ENCODE peak calls at places on chromosomes 7 and 10, in nine cellular contexts. Y is left ventricle myocardium inferior, A is astrocyte of the spinal cord, B is lower lobe of right lung, P is pancreas, M is right lobe of liver, X is tibial artery, D is foreskin fibroblast, W is lower leg skin. T is an unnamed sample.

GRCh38 chr10:3776796-3777571 is 8.0 kb downstream of the KLF6 start:
- DNase-seq in Y (no peak), A (peak; percentile 93), B (no peak), P (peak; percentile 67), M (no peak), X (no peak), D (peak; percentile 81), W (peak; percentile 78), T (peak; percentile 90)

GRCh38 chr7:15780271-15780670 is 93.8 kb upstream of the MEOX2 start:
- DNase-seq in Y (no peak), A (peak; percentile 57), B (no peak), P (no peak), M (no peak), X (no peak), D (no peak), W (no peak), T (peak; percentile 35)

GRCh38 chr7:86904949-86905834 is 154.3 kb downstream of the ELAPOR2 start:
- DNase-seq in Y (no peak), A (peak; percentile 24), B (no peak), P (peak; percentile 12), M (no peak), X (no peak), D (peak; percentile 16), W (no peak), T (peak; percentile 45)

GRCh38 chr7:145016068-145016467 is 180.2 kb upstream of the TPK1 start:
- DNase-seq in Y (no peak), A (no peak), B (no peak), P (no peak), M (no peak), X (no peak), D (no peak), W (no peak), T (no peak)

GRCh38 chr7:82156168-82156567 is 287.4 kb downstream of the CACNA2D1 start:
- DNase-seq in Y (no peak), A (no peak), B (no peak), P (no peak), M (no peak), X (no peak), D (no peak), W (no peak), T (no peak)

GRCh38 chr7:2978403-2978802 is 65.3 kb downstream of the CARD11 start:
- DNase-seq in Y (peak; percentile 28), A (no peak), B (peak; percentile 83), P (peak; percentile 45), M (peak; percentile 36), X (peak; percentile 69), D (no peak), W (no peak), T (no peak)

GRCh38 chr10:131310904-131311660 is 439 bp downstream of the TCERG1L start:
- DNase-seq in Y (no peak), A (no peak), B (peak; percentile 42), P (no peak), M (no peak), X (no peak), D (no peak), W (no peak), T (no peak)

GRCh38 chr7:150944066-150945042 is 33.8 kb downstream of the KCNH2 start:
- DNase-seq in Y (no peak), A (no peak), B (peak; percentile 33), P (no peak), M (no peak), X (peak; percentile 56), D (no peak), W (no peak), T (no peak)

GRCh38 chr10:93173867-93174845 is 100.5 kb downstream of the CYP26A1 start:
- DNase-seq in Y (no peak), A (no peak), B (no peak), P (no peak), M (no peak), X (no peak), D (no peak), W (no peak), T (no peak)

GRCh38 chr7:22356855-22357310 is at the start of gene RAPGEF5:
- DNase-seq in Y (no peak), A (no peak), B (peak; percentile 58), P (peak; percentile 78), M (peak; percentile 76), X (no peak), D (peak; percentile 2), W (no peak), T (no peak)

DNA sequence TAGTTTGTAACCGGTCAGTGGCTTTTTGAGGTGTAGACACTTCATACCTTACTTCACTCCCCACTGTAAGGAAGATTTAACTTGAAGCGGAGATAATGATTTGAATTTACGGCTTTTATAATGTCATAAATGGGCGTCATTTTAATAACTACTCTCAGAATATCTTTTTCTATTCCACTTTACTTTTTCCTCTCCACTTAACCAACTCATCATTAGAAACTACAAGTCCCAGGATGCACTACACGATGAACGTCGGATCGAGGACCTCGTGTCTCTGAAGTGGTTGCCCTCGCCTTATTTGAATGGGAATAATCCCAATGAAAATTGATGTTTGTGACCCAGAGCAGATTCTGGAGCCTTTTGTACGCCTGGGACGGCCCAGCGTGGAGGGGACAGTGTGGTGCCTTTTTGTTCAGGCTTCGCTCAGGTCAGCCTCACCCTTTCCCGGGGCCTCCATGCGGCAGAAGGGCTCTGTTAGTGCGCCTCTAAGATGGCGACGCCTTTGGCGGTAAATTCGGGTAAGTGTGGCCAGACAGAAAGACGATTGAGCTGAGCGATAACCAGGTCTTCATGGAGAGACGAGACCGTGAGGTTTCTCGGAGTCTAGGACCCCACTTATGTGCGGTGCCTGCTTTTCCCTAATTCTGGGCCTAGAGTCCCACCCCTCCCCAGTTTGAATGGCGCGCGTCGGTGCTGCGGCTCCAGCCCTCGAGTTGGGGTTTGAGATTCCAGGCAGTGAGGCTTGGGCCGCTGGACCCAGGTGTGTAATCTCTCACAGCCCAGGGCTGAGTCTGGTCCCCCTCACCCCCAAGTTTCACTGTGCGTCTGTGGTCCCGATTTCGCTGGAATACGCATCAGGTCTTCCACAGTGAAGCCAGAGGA is at the start of gene NUP205:
- DNase-seq in Y (peak; percentile 65), A (peak; percentile 89), B (peak; percentile 76), P (peak; percentile 58), M (peak; percentile 67), X (peak; percentile 83), D (peak; percentile 75), W (peak; percentile 47), T (peak; percentile 85)
- TF ChIP-seq CTCF in Y (peak; percentile 22), A (no peak), B (no peak), P (no peak), M (peak; percentile 5), X (no peak), D (no peak), W (no peak), T (no peak)

DNA sequence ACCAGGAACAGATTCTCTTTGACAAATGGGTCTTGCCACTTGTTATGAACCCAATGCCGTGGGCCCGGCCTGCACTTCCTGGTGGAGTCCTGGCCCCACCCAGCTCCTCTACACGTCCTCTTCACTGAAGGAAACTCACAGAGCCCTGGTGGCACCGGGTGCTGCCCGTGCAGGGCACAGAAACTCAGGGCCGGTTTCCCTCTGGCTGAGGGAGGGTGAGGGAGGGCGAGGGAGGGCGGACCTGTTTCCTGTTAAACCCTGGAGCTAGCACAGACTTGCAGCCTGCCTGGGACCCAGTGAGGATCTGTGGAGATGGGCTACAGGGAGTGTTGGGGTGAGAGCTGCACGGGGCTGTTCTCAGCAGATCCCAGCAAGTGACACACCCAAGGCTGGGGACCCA is 596.3 kb downstream of the PTPRN2 start:
- DNase-seq in Y (no peak), A (no peak), B (no peak), P (no peak), M (no peak), X (no peak), D (no peak), W (no peak), T (no peak)
- H3K4me3 ChIP-seq in Y (no peak overlapping the region), A (no peak overlapping the region), B (no peak overlapping the region), P (no peak overlapping the region), M (no peak overlapping the region), X (no peak overlapping the region), D (no peak overlapping the region), W (no peak overlapping the region), T (no peak overlapping the region)

DNA sequence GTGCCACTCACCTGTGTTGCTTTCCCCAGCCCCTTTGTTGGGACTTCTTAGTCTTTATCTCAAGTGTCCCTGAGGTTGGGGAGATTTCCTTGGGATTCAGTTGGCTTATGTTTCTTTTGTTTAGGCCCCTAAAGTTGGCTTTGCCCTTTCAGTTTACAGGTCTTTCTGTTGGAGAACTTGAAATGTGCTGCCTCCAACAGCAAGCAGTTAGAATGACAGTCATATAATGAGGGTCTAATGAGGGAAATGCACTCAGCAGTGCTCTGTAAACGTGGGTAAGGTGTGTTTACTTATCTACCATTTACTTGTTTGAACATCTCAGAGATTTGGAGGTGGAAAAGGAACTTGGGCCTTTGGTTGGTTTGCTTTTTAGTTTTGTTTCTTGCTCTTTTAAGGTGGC is 191.4 kb upstream of the STK17A start:
- DNase-seq in Y (no peak), A (no peak), B (no peak), P (no peak), M (no peak), X (no peak), D (no peak), W (no peak), T (no peak)
- TF ChIP-seq CTCF in Y (no peak), A (no peak), B (no peak), P (no peak), M (no peak), X (no peak), D (no peak), W (no peak), T (no peak)

GRCh38 chr10:97683556-97684357 is 3.3 kb downstream of the AVPI1 start:
- DNase-seq in Y (no peak), A (peak; percentile 45), B (peak; percentile 57), P (no peak), M (peak; percentile 52), X (no peak), D (peak; percentile 70), W (no peak), T (peak; percentile 72)
- H3K4me3 ChIP-seq in Y (peak overlapping the region; percentile 4), A (no peak overlapping the region), B (peak overlapping the region; percentile 79), P (no peak overlapping the region), M (no peak overlapping the region), X (peak overlapping the region; percentile 84), D (peak overlapping the region; percentile 91), W (no peak overlapping the region), T (no peak overlapping the region)

DNA sequence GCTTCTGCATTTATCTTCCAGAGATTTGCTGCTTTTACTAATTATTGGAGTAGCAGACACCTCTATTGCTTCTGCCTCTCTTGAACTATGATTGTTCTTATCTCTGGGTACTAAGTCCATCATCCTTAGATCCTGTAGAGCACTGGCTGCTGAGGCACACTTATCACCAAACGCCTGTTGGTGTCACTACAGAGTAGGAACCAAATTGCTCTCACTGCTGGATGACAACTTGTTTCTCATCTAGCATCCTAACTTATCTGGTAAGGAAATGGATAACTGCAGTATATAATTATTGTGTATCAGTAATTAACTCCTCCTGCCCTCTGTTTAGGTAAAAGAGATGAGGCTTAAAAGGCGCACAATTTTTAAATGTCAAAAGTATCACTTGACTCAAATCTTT is 1059.4 kb downstream of the NRG3 start:
- DNase-seq in Y (no peak), A (no peak), B (no peak), P (no peak), M (no peak), X (no peak), D (no peak), W (no peak), T (no peak)
- TF ChIP-seq CTCF in Y (no peak), A (no peak), B (no peak), P (no peak), M (peak; percentile 4), X (no peak), D (no peak), W (no peak), T (no peak)

GRCh38 chr7:20790273-20790842 is 3.7 kb upstream of the SP8 start:
- DNase-seq in Y (no peak), A (no peak), B (no peak), P (no peak), M (no peak), X (no peak), D (no peak), W (no peak), T (no peak)
- H3K4me3 ChIP-seq in Y (no peak overlapping the region), A (no peak overlapping the region), B (no peak overlapping the region), P (no peak overlapping the region), M (no peak overlapping the region), X (no peak overlapping the region), D (no peak overlapping the region), W (no peak overlapping the region), T (no peak overlapping the region)